ENCODE peak calls at places on chromosomes 16 and 17, in four cellular contexts. K is HepG2, V is A549, D is K562. R is an unnamed sample.

GRCh38 chr17:41131979-41132378 is 8.0 kb upstream of the KRTAP4-12 start:
- DNase-seq in K (peak), V (no peak), D (no peak), R (no peak)

GRCh38 chr16:50611332-50611934 is 63.2 kb downstream of the NKD1 start:
- DNase-seq in K (peak), V (no peak), D (peak), R (no peak)

GRCh38 chr17:19723967-19724366 is 7.6 kb upstream of the SLC47A2 start:
- DNase-seq in K (no peak), V (no peak), D (no peak), R (no peak)

GRCh38 chr17:10119203-10120112 is 78.9 kb downstream of the GAS7 start:
- DNase-seq in K (no peak), V (no peak), D (no peak), R (no peak)

GRCh38 chr16:27785307-27785678 is 235.3 kb downstream of the KATNIP start:
- DNase-seq in K (no peak), V (no peak), D (no peak), R (no peak)

GRCh38 chr17:82867763-82868325 is 28.0 kb upstream of the ZNF750 start:
- DNase-seq in K (no peak), V (no peak), D (no peak), R (no peak)

GRCh38 chr17:77391668-77392375 is 251.1 kb downstream of the SEC14L1 start:
- DNase-seq in K (no peak), V (peak), D (no peak), R (peak)

GRCh38 chr16:1961651-1962067 is 2.3 kb downstream of the NDUFB10 start:
- DNase-seq in K (peak), V (no peak), D (no peak), R (no peak)

GRCh38 chr17:80473701-80474100 is 2.7 kb downstream of the NPTX1 start:
- DNase-seq in K (no peak), V (no peak), D (no peak), R (no peak)

GRCh38 chr16:12027558-12027957 is 51.0 kb downstream of the SNX29 start:
- DNase-seq in K (no peak), V (no peak), D (no peak), R (no peak)

GRCh38 chr17:64781394-64781793 is 119.3 kb upstream of the SMURF2 start:
- DNase-seq in K (no peak), V (no peak), D (no peak), R (peak)

GRCh38 chr16:64434526-64435069 is 687.3 kb downstream of the CDH11 start:
- DNase-seq in K (no peak), V (no peak), D (no peak), R (no peak)

GRCh38 chr17:17672453-17673368 is 8.5 kb upstream of the RAI1 start:
- DNase-seq in K (no peak), V (no peak), D (no peak), R (no peak)

GRCh38 chr17:78159575-78160158 is 8.7 kb upstream of the SYNGR2 start:
- DNase-seq in K (peak), V (no peak), D (no peak), R (no peak)

GRCh38 chr16:89149386-89149785 is 22.2 kb upstream of the CDH15 start:
- DNase-seq in K (no peak), V (no peak), D (no peak), R (no peak)

GRCh38 chr16:88303890-88304819 is 78.6 kb upstream of the ZNF469 start:
- DNase-seq in K (peak), V (peak), D (no peak), R (no peak)

GRCh38 chr16:1392826-1393225 is 21.7 kb downstream of the UNKL start:
- DNase-seq in K (no peak), V (no peak), D (no peak), R (no peak)

GRCh38 chr17:12927001-12927400 is 90.8 kb downstream of the ELAC2 start:
- DNase-seq in K (no peak), V (no peak), D (no peak), R (no peak)

GRCh38 chr16:74868501-74868900 is 93.9 kb upstream of the FA2H start:
- DNase-seq in K (peak), V (no peak), D (no peak), R (no peak)

GRCh38 chr17:60563743-60564142 is 36.2 kb upstream of the PPM1D start:
- DNase-seq in K (peak), V (no peak), D (no peak), R (no peak)

GRCh38 chr16:70163596-70163995 is 10.0 kb upstream of the CLEC18C start:
- DNase-seq in K (no peak), V (no peak), D (no peak), R (no peak)

GRCh38 chr16:75789237-75789636 is 62.9 kb upstream of the CPHXL start:
- DNase-seq in K (peak), V (peak), D (peak), R (no peak)

GRCh38 chr16:15650698-15651161 is 685 bp downstream of the NDE1 start:
- DNase-seq in K (no peak), V (no peak), D (peak), R (peak)

GRCh38 chr17:40311575-40311974 is 2.6 kb downstream of the RARA start:
- DNase-seq in K (no peak), V (no peak), D (no peak), R (peak)

GRCh38 chr17:78682363-78682762 is 99.7 kb downstream of the CYTH1 start:
- DNase-seq in K (no peak), V (no peak), D (no peak), R (no peak)

GRCh38 chr17:76827736-76828135 is 40.5 kb upstream of the MGAT5B start:
- DNase-seq in K (no peak), V (no peak), D (no peak), R (no peak)

GRCh38 chr16:73037331-73037745 is 10.6 kb downstream of the ZFHX3 start:
- DNase-seq in K (no peak), V (no peak), D (peak), R (no peak)

DNA sequence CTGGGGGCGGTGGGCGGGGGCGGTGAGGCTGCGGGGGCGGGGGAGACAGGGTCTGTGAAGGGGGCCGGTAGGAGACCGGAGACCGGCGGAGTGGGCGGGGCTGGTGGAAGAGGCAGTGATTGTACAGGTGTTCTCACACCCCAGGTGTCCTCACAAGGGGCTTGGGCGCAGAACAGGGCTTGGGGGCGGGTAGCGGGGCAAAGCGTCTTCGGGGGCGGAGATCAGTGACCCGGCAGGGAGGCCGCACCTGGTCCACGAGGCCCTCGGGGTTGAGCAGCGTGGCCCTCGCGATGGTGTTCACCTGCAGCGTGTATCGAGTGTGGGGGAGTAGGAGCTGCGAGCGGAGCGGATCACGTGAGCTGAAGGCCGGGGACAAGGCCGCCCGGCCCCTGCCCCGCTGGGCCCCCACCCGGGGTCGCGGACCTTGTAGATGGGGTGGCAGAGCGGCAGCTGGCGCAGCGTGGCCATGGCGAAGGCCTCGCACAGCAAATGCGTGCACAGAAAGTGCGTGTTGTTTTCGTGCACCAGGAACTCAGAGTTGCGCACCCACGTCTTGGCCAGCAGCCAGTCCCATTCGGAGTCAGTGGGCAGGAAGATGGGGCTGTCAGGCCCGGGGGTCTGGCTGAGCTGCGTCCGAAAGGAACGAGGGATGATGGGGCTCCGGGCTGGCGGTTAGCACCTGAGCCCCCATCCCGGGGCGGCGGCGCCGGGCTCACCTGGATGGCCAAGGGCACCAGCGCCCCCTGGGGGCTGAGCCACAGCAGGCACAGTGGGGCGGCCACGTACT is 8.5 kb downstream of the ALOXE3 start:
- DNase-seq in K (no peak), V (peak), D (peak), R (peak)
- TF ChIP-seq NR3C1 in K (no peak), V (no peak), D (no peak), R (no peak)

DNA sequence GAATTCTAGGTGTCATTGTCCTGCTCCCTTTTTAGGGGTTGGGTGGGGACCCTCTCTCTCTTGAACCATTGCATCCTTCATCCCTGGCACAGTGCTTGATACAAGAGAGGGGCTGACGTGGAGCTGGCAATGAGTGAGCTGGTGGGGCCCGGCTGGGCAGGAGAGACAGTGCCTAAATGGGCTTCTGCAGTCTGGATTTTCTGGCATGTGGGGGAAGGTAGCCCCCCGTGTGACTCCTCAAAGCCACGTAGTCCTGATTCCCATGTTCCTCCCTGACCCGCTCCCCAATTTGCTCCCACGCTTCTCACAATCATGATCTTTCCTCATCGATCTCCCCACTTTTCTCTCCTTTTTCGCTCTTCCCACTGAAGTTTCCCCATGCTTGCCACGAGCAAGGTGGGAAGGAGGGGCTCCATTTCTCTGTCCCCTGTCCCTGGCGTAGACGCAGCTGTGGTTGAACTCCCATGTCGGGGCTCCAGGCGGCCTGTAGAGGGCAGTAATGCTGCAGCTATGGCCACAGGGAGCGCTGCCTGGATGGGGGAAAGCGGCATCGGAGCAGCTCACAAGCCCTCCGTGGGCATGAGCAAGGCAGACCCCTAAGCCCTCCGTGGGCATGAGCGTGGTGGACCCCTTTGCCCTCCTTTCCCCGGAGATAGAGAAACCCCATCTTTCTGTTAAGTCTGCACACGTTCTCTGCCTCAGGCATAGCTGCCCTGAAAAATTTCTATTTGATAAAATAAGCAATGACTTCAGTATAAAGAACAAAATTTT is 47.5 kb downstream of the HAPSTR1 start:
- DNase-seq in K (peak), V (peak), D (peak), R (peak)
- TF ChIP-seq NR3C1 in K (no peak), V (no peak), D (no peak), R (no peak)

GRCh38 chr16:85420501-85421337 is 192.4 kb upstream of the GSE1 start:
- DNase-seq in K (peak), V (peak), D (peak), R (peak)
- TF ChIP-seq NR3C1 in K (no peak), V (no peak), D (peak), R (no peak)

GRCh38 chr17:74299618-74300009 is 25.6 kb downstream of the DNAI2 start:
- DNase-seq in K (no peak), V (no peak), D (no peak), R (no peak)

GRCh38 chr17:74298690-74299617 is 24.9 kb downstream of the DNAI2 start:
- DNase-seq in K (no peak), V (no peak), D (no peak), R (no peak)

GRCh38 chr17:74305865-74306654 is 20.0 kb upstream of the KIF19 start:
- DNase-seq in K (no peak), V (no peak), D (no peak), R (no peak)

GRCh38 chr17:74307984-74308773 is 17.8 kb upstream of the KIF19 start:
- DNase-seq in K (no peak), V (no peak), D (peak), R (no peak)

DNA sequence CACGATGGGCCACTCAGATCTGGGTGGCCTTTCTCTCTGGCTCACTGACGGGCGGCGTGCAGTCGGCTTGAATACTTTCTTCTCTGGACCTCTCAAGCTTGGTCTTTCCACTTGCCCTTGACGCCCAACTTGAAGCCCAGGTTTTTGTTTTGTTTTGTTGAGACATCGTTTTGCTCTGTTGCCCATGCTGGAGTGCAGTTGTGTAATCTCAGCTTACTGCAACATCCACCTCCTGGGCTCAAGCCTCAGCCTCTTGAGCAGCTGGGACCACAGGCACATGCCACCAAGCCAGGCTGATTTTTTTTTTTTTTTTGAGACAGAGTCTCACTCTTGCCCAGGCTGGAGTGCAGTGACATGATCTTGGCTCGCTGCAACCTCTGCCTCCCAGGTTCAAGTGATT is 22.7 kb upstream of the KIF19 start:
- DNase-seq in K (no peak), V (no peak), D (no peak), R (no peak)
- TF ChIP-seq NR3C1 in K (no peak), V (no peak), D (no peak), R (no peak)

GRCh38 chr16:62940573-62940972 is 904.3 kb upstream of the CDH8 start:
- DNase-seq in K (no peak), V (no peak), D (no peak), R (no peak)

GRCh38 chr16:62939687-62940086 is 903.4 kb upstream of the CDH8 start:
- DNase-seq in K (no peak), V (no peak), D (no peak), R (no peak)
- TF ChIP-seq NR3C1 in K (no peak), V (no peak), D (no peak), R (no peak)

GRCh38 chr16:55492756-55493380 is 13.9 kb downstream of the MMP2 start:
- DNase-seq in K (no peak), V (no peak), D (no peak), R (no peak)

GRCh38 chr16:55497558-55497957 is 11.3 kb upstream of the LPCAT2 start:
- DNase-seq in K (no peak), V (no peak), D (no peak), R (no peak)

GRCh38 chr16:55496509-55497145 is 12.2 kb upstream of the LPCAT2 start:
- DNase-seq in K (no peak), V (no peak), D (no peak), R (no peak)

GRCh38 chr16:55495616-55496289 is 13.1 kb upstream of the LPCAT2 start:
- DNase-seq in K (peak), V (no peak), D (no peak), R (no peak)

GRCh38 chr16:55494994-55495421 is 13.9 kb upstream of the LPCAT2 start:
- DNase-seq in K (peak), V (no peak), D (peak), R (no peak)
- TF ChIP-seq NR3C1 in K (no peak), V (no peak), D (no peak), R (no peak)

GRCh38 chr17:72121164-72122001 is 563 bp downstream of the SOX9 start:
- DNase-seq in K (no peak), V (peak), D (no peak), R (peak)

GRCh38 chr17:72120878-72121163 is at the start of gene SOX9:
- DNase-seq in K (peak), V (peak), D (no peak), R (peak)

GRCh38 chr17:72122668-72123495 is 2.1 kb downstream of the SOX9 start:
- DNase-seq in K (peak), V (no peak), D (no peak), R (peak)

GRCh38 chr17:72122336-72122667 is 1.5 kb downstream of the SOX9 start:
- DNase-seq in K (no peak), V (no peak), D (no peak), R (no peak)

GRCh38 chr17:72122002-72122310 is 1.1 kb downstream of the SOX9 start:
- DNase-seq in K (no peak), V (peak), D (no peak), R (no peak)
- TF ChIP-seq NR3C1 in K (no peak), V (no peak), D (no peak), R (no peak)

R was measured in WTC11.